ENCODE peak calls at places on chromosomes 2 and 18, in six cellular contexts. B is mesenchymal stem cell, I is hepatocyte, S is lower lobe of right lung, T is astrocyte, J is breast epithelium. K is an unnamed sample.
A peak's percentile ranks its signal among the peaks of the same experiment; 100 is the strongest.

GRCh38 chr18:36685580-36685979 is 143.2 kb downstream of the TPGS2 start:
- DNase-seq in T (no peak), S (no peak), J (no peak), I (no peak), B (no peak), K (no peak)

GRCh38 chr2:120576509-120577474 is 158.9 kb upstream of the GLI2 start:
- DNase-seq in J (peak; percentile 77), B (no peak), T (no peak), S (no peak), I (no peak), K (no peak)

GRCh38 chr2:178756843-178757242 is 50.4 kb downstream of the TTN start:
- DNase-seq in S (no peak), J (no peak), I (no peak), B (peak; percentile 4), T (peak; percentile 60), K (no peak)

GRCh38 chr2:133489641-133490411 is 78.4 kb downstream of the NCKAP5 start:
- DNase-seq in B (no peak), J (no peak), T (peak; percentile 35), S (no peak), I (no peak), K (peak; percentile 38)

GRCh38 chr2:235979753-235980459 is 188.3 kb downstream of the GBX2 start:
- DNase-seq in J (no peak), B (no peak), T (no peak), S (no peak), I (no peak), K (no peak)

GRCh38 chr2:12081481-12082210 is 335.2 kb downstream of the LPIN1 start:
- DNase-seq in T (no peak), J (no peak), S (no peak), I (no peak), B (no peak), K (no peak)

GRCh38 chr2:177161741-177162440 is 50.7 kb upstream of the HNRNPA3 start:
- DNase-seq in B (peak; percentile 47), J (no peak), I (peak; percentile 57), S (no peak), T (peak; percentile 9), K (peak; percentile 48)

GRCh38 chr2:238847841-238848565 is at the start of gene TWIST2:
- DNase-seq in T (peak; percentile 91), I (peak; percentile 78), S (peak; percentile 81), J (no peak), B (peak; percentile 87), K (peak; percentile 53)

GRCh38 chr2:204669386-204669785 is 124.1 kb downstream of the PARD3B start:
- DNase-seq in B (no peak), S (no peak), I (no peak), T (peak; percentile 12), J (no peak), K (no peak)
- H3K9me3 ChIP-seq in B (no peaks in the 10 kb centered on the region), S (no peaks in the 10 kb centered on the region), I (no peaks in the 10 kb centered on the region), T (no peaks in the 10 kb centered on the region), J (no peaks in the 10 kb centered on the region), K (no peaks in the 10 kb centered on the region)

DNA sequence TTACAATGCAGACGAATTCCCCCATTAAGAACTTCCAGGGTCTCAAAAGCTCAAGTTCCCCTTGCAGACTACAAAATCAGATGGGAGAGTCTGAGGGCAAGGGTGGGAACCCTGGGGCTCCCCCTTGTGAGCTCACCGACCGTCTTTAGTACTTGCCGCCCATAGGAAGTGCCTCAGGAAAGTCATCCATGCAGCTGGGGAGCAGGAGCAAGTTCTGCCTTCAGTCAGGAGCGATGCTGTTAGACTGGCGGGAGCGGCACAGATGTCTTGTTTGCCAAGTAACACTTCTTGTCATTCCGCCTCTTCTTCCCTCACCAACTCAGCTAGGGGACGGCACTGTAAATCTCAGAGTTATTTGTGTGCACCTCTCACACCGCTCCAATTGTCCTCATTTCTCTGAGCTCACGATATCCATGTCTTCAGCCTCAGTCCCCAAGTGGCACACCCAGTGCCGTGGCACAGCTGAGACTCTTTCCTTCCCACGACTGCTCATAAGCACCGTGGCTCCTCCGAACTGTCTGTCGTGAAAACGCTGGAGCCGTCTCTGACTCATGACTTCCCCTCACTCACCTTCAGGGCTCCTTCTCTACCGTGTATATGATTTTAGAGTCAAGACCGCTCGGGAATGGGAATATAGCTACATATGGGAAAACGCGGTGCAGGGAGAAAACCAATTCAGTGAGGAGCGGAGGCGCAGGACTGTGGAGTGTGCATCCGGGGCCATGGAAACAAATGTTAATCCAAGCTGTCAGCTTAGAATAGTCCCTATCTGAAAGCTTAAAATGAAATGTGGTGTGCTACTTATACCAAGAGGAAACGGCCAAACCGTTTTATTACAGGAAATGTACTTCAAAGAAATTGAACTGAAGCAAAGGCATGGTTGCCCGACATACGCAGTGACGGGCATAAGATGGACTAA is 34.0 kb downstream of the UXS1 start:
- DNase-seq in S (no peak), B (no peak), T (no peak), I (no peak), J (no peak), K (no peak)
- H3K4me3 ChIP-seq in S (peak overlapping the region; percentile 27), B (no peak overlapping the region), T (no peak overlapping the region), I (no peak overlapping the region), J (no peak overlapping the region), K (no peak overlapping the region)

GRCh38 chr2:172539767-172540166 is 16.1 kb upstream of the PDK1 start:
- DNase-seq in T (no peak), I (no peak), S (no peak), J (no peak), B (no peak), K (no peak)
- H3K9me3 ChIP-seq in T (no peaks in the 10 kb centered on the region), I (peaks cover 3% of the 10 kb centered on the region), S (no peaks in the 10 kb centered on the region), J (peaks cover 3% of the 10 kb centered on the region), B (peaks cover 18% of the 10 kb centered on the region), K (peaks cover 6% of the 10 kb centered on the region)

DNA sequence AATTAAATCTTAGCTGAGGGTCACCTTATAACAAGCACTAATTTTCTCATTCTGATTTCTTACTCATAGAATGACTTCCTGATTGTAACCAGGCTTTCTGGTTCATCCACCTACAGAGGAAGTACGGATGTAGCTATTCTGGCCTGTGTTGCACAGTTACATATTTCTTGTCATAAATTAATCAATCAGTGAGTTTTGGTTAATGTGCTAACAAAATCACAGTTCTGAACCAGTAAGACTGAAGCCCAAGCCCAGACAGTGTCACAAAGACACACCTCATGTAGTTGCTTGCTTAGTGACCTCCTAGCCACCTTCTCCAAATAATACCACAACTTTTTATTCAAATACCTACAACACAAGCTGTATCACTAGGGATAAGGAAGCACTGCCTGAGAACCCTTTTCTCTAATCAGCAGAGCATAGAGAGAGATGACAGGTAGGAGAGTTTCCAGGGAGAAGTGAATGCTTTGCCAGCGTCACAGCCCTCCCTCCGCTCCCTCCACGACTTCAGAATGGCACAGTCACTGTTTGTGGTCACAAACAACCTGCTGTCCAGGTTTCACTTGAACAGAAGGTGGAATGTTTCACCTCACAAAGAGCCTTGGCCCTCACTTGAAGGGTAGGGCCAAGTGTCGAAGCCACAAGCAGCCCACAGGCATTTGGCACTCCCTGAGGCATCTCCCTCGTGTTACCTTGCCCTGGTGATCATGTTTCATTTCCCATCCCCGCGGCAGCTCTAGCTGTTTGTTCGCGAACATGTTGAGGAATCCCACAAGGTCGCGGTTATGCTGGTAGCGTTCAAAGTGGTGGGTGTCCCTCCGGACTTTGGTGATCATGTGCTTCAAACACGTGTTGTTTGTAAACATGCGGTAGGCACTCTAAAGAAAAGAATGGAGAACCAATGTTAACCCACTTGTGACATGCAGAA is 120.8 kb upstream of the STK17B start:
- DNase-seq in J (peak; percentile 80), I (no peak), T (peak; percentile 85), S (peak; percentile 74), B (no peak), K (no peak)
- H3K4me3 ChIP-seq in J (peak overlapping the region; percentile 17), I (no peak overlapping the region), T (no peak overlapping the region), S (no peak overlapping the region), B (no peak overlapping the region), K (no peak overlapping the region)

GRCh38 chr2:22879009-22879863 is 505.7 kb upstream of the KLHL29 start:
- DNase-seq in B (no peak), J (no peak), T (no peak), S (no peak), I (no peak), K (no peak)

GRCh38 chr2:22885245-22885644 is 499.7 kb upstream of the KLHL29 start:
- DNase-seq in T (no peak), S (no peak), B (no peak), I (no peak), J (no peak), K (no peak)

GRCh38 chr2:22887426-22887825 is 497.6 kb upstream of the KLHL29 start:
- DNase-seq in B (no peak), I (no peak), J (no peak), S (no peak), T (no peak), K (no peak)

GRCh38 chr2:22880161-22880560 is 504.8 kb upstream of the KLHL29 start:
- DNase-seq in B (no peak), J (no peak), S (no peak), I (no peak), T (no peak), K (no peak)

GRCh38 chr2:22883054-22883453 is 501.9 kb upstream of the KLHL29 start:
- DNase-seq in I (no peak), T (no peak), J (no peak), B (no peak), S (no peak), K (no peak)
- H3K9me3 ChIP-seq in I (no peaks in the 10 kb centered on the region), T (peaks cover 4% of the 10 kb centered on the region), J (no peaks in the 10 kb centered on the region), B (no peaks in the 10 kb centered on the region), S (no peaks in the 10 kb centered on the region), K (no peaks in the 10 kb centered on the region)

DNA sequence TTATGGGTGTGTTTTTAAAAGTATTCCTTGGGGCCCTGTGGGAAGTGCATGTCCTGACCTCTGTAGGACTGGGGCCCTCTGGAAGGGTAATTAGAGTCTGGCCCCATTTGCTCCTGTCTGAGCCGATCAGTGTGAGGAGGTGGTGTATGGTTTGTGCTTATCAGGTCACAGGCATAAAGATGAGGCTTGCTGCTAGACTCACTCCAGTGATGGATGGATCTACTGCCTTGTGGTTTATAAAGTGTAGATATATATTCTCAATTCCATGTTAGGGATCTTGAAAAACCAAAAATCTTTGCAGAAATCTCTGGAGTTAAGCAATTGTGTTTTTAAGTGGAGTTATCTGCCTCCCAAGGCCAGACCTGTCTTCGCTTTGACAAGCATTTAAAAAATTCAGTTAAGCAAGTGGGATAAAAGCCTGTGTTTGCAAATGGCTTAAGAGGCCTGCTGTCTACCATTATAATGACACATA is 182.4 kb downstream of the PTPRM start:
- DNase-seq in B (peak; percentile 46), T (peak; percentile 87), S (no peak), I (no peak), J (no peak), K (no peak)
- H3K4me3 ChIP-seq in B (no peak overlapping the region), T (no peak overlapping the region), S (no peak overlapping the region), I (no peak overlapping the region), J (no peak overlapping the region), K (no peak overlapping the region)

K was measured in mucosa of descending colon.